ENCODE peak calls at places on chromosome 1, in ten cellular contexts. Z, K, P, J, O, T, X, M, B and Y are unnamed samples.

GRCh38 chr1:205963352-205963751 is 20.1 kb upstream of the SLC26A9 start:
- DNase-seq in X (no peak), B (no peak), Z (no peak), O (no peak), T (no peak), M (no peak), J (peak), K (peak), P (no peak), Y (no peak)

GRCh38 chr1:209095627-209096595 is 487.6 kb upstream of the CAMK1G start:
- DNase-seq in X (peak), B (no peak), O (no peak), J (no peak), P (no peak), Z (peak), T (no peak), M (no peak), K (peak), Y (peak)

GRCh38 chr1:215002471-215002870 is 80.1 kb upstream of the KCNK2 start:
- DNase-seq in M (no peak), K (peak), J (no peak), O (no peak), X (peak), B (no peak), Z (no peak), T (peak), P (no peak), Y (peak)

GRCh38 chr1:51543877-51544276 is 24.8 kb upstream of the EPS15 start:
- DNase-seq in M (no peak), Z (no peak), B (no peak), J (no peak), P (no peak), O (no peak), X (no peak), K (no peak), T (no peak), Y (no peak)

GRCh38 chr1:205701891-205702290 is 21.6 kb upstream of the SLC45A3 start:
- DNase-seq in O (no peak), X (no peak), K (no peak), T (no peak), B (no peak), P (no peak), M (no peak), J (no peak), Z (no peak), Y (no peak)

GRCh38 chr1:22837332-22837731 is 126.7 kb downstream of the EPHB2 start:
- DNase-seq in P (no peak), Z (no peak), B (no peak), O (no peak), X (no peak), J (no peak), T (no peak), K (no peak), M (no peak), Y (no peak)

GRCh38 chr1:53123462-53124129 is 18.8 kb downstream of the SLC1A7 start:
- DNase-seq in K (no peak), B (no peak), T (no peak), Z (no peak), J (peak), X (no peak), P (peak), M (peak), O (no peak), Y (no peak)

GRCh38 chr1:63632110-63632509 is 38.9 kb downstream of the PGM1 start:
- DNase-seq in P (no peak), T (no peak), M (no peak), O (no peak), Z (no peak), J (no peak), K (no peak), X (no peak), B (no peak), Y (no peak)